ENCODE peak calls at places on chromosomes 4 and X, in ten cellular contexts. One of them, this sample, is unnamed.

GRCh38 chr4:153518001-153518400 is 51.8 kb downstream of the TMEM131L start:
- DNase-seq in GM23338: no peak
- DNase-seq in suprapubic skin: no peak
- DNase-seq in heart left ventricle: peak; percentile 35
- DNase-seq in OCI-LY7: no peak
- DNase-seq in H1: no peak
- DNase-seq in hepatocyte: no peak
- DNase-seq in lung: no peak
- DNase-seq in gastrocnemius medialis: peak; percentile 60
- DNase-seq in astrocyte: no peak
- DNase-seq in this sample: peak; percentile 36

GRCh38 chr4:68591204-68591603 is 15.1 kb upstream of the UGT2B17 start:
- DNase-seq in GM23338: no peak
- DNase-seq in suprapubic skin: no peak
- DNase-seq in heart left ventricle: no peak
- DNase-seq in OCI-LY7: no peak
- DNase-seq in H1: no peak
- DNase-seq in hepatocyte: no peak
- DNase-seq in lung: no peak
- DNase-seq in gastrocnemius medialis: no peak
- DNase-seq in astrocyte: no peak
- DNase-seq in this sample: no peak

GRCh38 chr4:140344621-140345020 is 28.8 kb upstream of the SCOC start:
- DNase-seq in GM23338: peak; percentile 26
- DNase-seq in suprapubic skin: no peak
- DNase-seq in heart left ventricle: no peak
- DNase-seq in OCI-LY7: no peak
- DNase-seq in H1: no peak
- DNase-seq in hepatocyte: no peak
- DNase-seq in lung: no peak
- DNase-seq in gastrocnemius medialis: no peak
- DNase-seq in astrocyte: peak; percentile 18
- DNase-seq in this sample: no peak

GRCh38 chr4:14054391-14054790 is 426.9 kb upstream of the BOD1L1 start:
- DNase-seq in GM23338: no peak
- DNase-seq in suprapubic skin: no peak
- DNase-seq in heart left ventricle: no peak
- DNase-seq in OCI-LY7: no peak
- DNase-seq in H1: no peak
- DNase-seq in hepatocyte: no peak
- DNase-seq in lung: no peak
- DNase-seq in gastrocnemius medialis: no peak
- DNase-seq in astrocyte: no peak
- DNase-seq in this sample: no peak

GRCh38 chr4:141731481-141731880 is 95.1 kb downstream of the IL15 start:
- DNase-seq in GM23338: no peak
- DNase-seq in suprapubic skin: no peak
- DNase-seq in heart left ventricle: no peak
- DNase-seq in OCI-LY7: no peak
- DNase-seq in H1: no peak
- DNase-seq in hepatocyte: no peak
- DNase-seq in lung: no peak
- DNase-seq in gastrocnemius medialis: no peak
- DNase-seq in astrocyte: no peak
- DNase-seq in this sample: no peak

GRCh38 chr4:29970626-29971025 is 749.5 kb upstream of the PCDH7 start:
- DNase-seq in GM23338: peak; percentile 72
- DNase-seq in suprapubic skin: no peak
- DNase-seq in heart left ventricle: no peak
- DNase-seq in OCI-LY7: no peak
- DNase-seq in H1: no peak
- DNase-seq in hepatocyte: peak; percentile 13
- DNase-seq in lung: no peak
- DNase-seq in gastrocnemius medialis: no peak
- DNase-seq in astrocyte: no peak
- DNase-seq in this sample: no peak

GRCh38 chrX:21933077-21933476 is 7.4 kb upstream of the SMS start:
- DNase-seq in GM23338: peak; percentile 33
- DNase-seq in suprapubic skin: no peak
- DNase-seq in heart left ventricle: no peak
- DNase-seq in OCI-LY7: no peak
- DNase-seq in H1: no peak
- DNase-seq in hepatocyte: no peak
- DNase-seq in lung: no peak
- DNase-seq in gastrocnemius medialis: no peak
- DNase-seq in astrocyte: no peak
- DNase-seq in this sample: no peak

GRCh38 chrX:128928636-128929035 is 594.7 kb downstream of the SMARCA1 start:
- DNase-seq in GM23338: peak; percentile 1
- DNase-seq in suprapubic skin: no peak
- DNase-seq in heart left ventricle: no peak
- DNase-seq in OCI-LY7: no peak
- DNase-seq in H1: no peak
- DNase-seq in hepatocyte: no peak
- DNase-seq in lung: no peak
- DNase-seq in gastrocnemius medialis: no peak
- DNase-seq in astrocyte: no peak
- DNase-seq in this sample: no peak

GRCh38 chrX:275967-276587 is 5.1 kb upstream of the PLCXD1 start:
- DNase-seq in GM23338: peak; percentile 90
- DNase-seq in suprapubic skin: peak; percentile 81
- DNase-seq in heart left ventricle: peak; percentile 90
- DNase-seq in OCI-LY7: no peak
- DNase-seq in H1: no peak
- DNase-seq in hepatocyte: peak; percentile 82
- DNase-seq in lung: peak; percentile 80
- DNase-seq in gastrocnemius medialis: peak; percentile 51
- DNase-seq in astrocyte: peak; percentile 22
- DNase-seq in this sample: peak; percentile 34

GRCh38 chr4:24853142-24853541 is 57.8 kb downstream of the SOD3 start:
- DNase-seq in GM23338: no peak
- DNase-seq in suprapubic skin: no peak
- DNase-seq in heart left ventricle: no peak
- DNase-seq in OCI-LY7: no peak
- DNase-seq in H1: no peak
- DNase-seq in hepatocyte: no peak
- DNase-seq in lung: no peak
- DNase-seq in gastrocnemius medialis: no peak
- DNase-seq in astrocyte: peak; percentile 83
- DNase-seq in this sample: no peak

GRCh38 chr4:142940614-142941013 is 94.5 kb upstream of the INPP4B start:
- DNase-seq in GM23338: no peak
- DNase-seq in suprapubic skin: no peak
- DNase-seq in heart left ventricle: peak; percentile 41
- DNase-seq in OCI-LY7: no peak
- DNase-seq in H1: no peak
- DNase-seq in hepatocyte: no peak
- DNase-seq in lung: no peak
- DNase-seq in gastrocnemius medialis: no peak
- DNase-seq in astrocyte: no peak
- DNase-seq in this sample: no peak

GRCh38 chr4:123621072-123621705 is 224.6 kb downstream of the SPRY1 start:
- DNase-seq in GM23338: no peak
- DNase-seq in suprapubic skin: no peak
- DNase-seq in heart left ventricle: no peak
- DNase-seq in OCI-LY7: no peak
- DNase-seq in H1: no peak
- DNase-seq in hepatocyte: no peak
- DNase-seq in lung: no peak
- DNase-seq in gastrocnemius medialis: no peak
- DNase-seq in astrocyte: peak; percentile 86
- DNase-seq in this sample: peak; percentile 50

GRCh38 chr4:123624959-123625358 is 228.4 kb downstream of the SPRY1 start:
- DNase-seq in GM23338: no peak
- DNase-seq in suprapubic skin: no peak
- DNase-seq in heart left ventricle: no peak
- DNase-seq in OCI-LY7: no peak
- DNase-seq in H1: no peak
- DNase-seq in hepatocyte: no peak
- DNase-seq in lung: no peak
- DNase-seq in gastrocnemius medialis: no peak
- DNase-seq in astrocyte: no peak
- DNase-seq in this sample: no peak

GRCh38 chr4:123619895-123620294 is 223.3 kb downstream of the SPRY1 start:
- DNase-seq in GM23338: no peak
- DNase-seq in suprapubic skin: no peak
- DNase-seq in heart left ventricle: no peak
- DNase-seq in OCI-LY7: no peak
- DNase-seq in H1: no peak
- DNase-seq in hepatocyte: no peak
- DNase-seq in lung: no peak
- DNase-seq in gastrocnemius medialis: no peak
- DNase-seq in astrocyte: no peak
- DNase-seq in this sample: no peak

GRCh38 chr4:123623611-123624010 is 227.0 kb downstream of the SPRY1 start:
- DNase-seq in GM23338: no peak
- DNase-seq in suprapubic skin: no peak
- DNase-seq in heart left ventricle: no peak
- DNase-seq in OCI-LY7: no peak
- DNase-seq in H1: no peak
- DNase-seq in hepatocyte: no peak
- DNase-seq in lung: no peak
- DNase-seq in gastrocnemius medialis: no peak
- DNase-seq in astrocyte: no peak
- DNase-seq in this sample: no peak

GRCh38 chr4:123622572-123622971 is 226.0 kb downstream of the SPRY1 start:
- DNase-seq in GM23338: no peak
- DNase-seq in suprapubic skin: no peak
- DNase-seq in heart left ventricle: no peak
- DNase-seq in OCI-LY7: no peak
- DNase-seq in H1: no peak
- DNase-seq in hepatocyte: no peak
- DNase-seq in lung: no peak
- DNase-seq in gastrocnemius medialis: no peak
- DNase-seq in astrocyte: no peak
- DNase-seq in this sample: no peak
- TF ChIP-seq CTCF in GM23338: no peak
- TF ChIP-seq CTCF in suprapubic skin: no peak
- TF ChIP-seq CTCF in heart left ventricle: no peak
- TF ChIP-seq CTCF in OCI-LY7: peak; percentile 16
- TF ChIP-seq CTCF in H1: no peak
- TF ChIP-seq CTCF in hepatocyte: no peak
- TF ChIP-seq CTCF in lung: no peak
- TF ChIP-seq CTCF in gastrocnemius medialis: no peak
- TF ChIP-seq CTCF in astrocyte: no peak
- TF ChIP-seq CTCF in this sample: no peak

GRCh38 chrX:2829066-2829430 is 318 bp downstream of the GYG2 start:
- DNase-seq in GM23338: peak; percentile 74
- DNase-seq in suprapubic skin: no peak
- DNase-seq in heart left ventricle: no peak
- DNase-seq in OCI-LY7: no peak
- DNase-seq in H1: no peak
- DNase-seq in hepatocyte: peak; percentile 52
- DNase-seq in lung: no peak
- DNase-seq in gastrocnemius medialis: no peak
- DNase-seq in astrocyte: no peak
- DNase-seq in this sample: no peak
- H3K4me3 ChIP-seq in GM23338: peak overlapping the region; percentile 57
- H3K4me3 ChIP-seq in suprapubic skin: peak overlapping the region; percentile 46
- H3K4me3 ChIP-seq in heart left ventricle: peak overlapping the region; percentile 18
- H3K4me3 ChIP-seq in OCI-LY7: no peak overlapping the region
- H3K4me3 ChIP-seq in H1: peak overlapping the region; percentile 27
- H3K4me3 ChIP-seq in hepatocyte: peak overlapping the region; percentile 93
- H3K4me3 ChIP-seq in lung: no peak overlapping the region
- H3K4me3 ChIP-seq in gastrocnemius medialis: no peak overlapping the region
- H3K4me3 ChIP-seq in astrocyte: no peak overlapping the region
- H3K4me3 ChIP-seq in this sample: peak overlapping the region; percentile 33

GRCh38 chr4:6869944-6870343 is 39.7 kb upstream of the TBC1D14 start:
- DNase-seq in GM23338: no peak
- DNase-seq in suprapubic skin: no peak
- DNase-seq in heart left ventricle: peak; percentile 74
- DNase-seq in OCI-LY7: no peak
- DNase-seq in H1: no peak
- DNase-seq in hepatocyte: no peak
- DNase-seq in lung: no peak
- DNase-seq in gastrocnemius medialis: no peak
- DNase-seq in astrocyte: no peak
- DNase-seq in this sample: no peak

GRCh38 chr4:6876440-6876839 is 33.2 kb upstream of the TBC1D14 start:
- DNase-seq in GM23338: no peak
- DNase-seq in suprapubic skin: no peak
- DNase-seq in heart left ventricle: no peak
- DNase-seq in OCI-LY7: no peak
- DNase-seq in H1: no peak
- DNase-seq in hepatocyte: no peak
- DNase-seq in lung: no peak
- DNase-seq in gastrocnemius medialis: no peak
- DNase-seq in astrocyte: peak; percentile 47
- DNase-seq in this sample: no peak

GRCh38 chr4:6873792-6874461 is 35.7 kb upstream of the TBC1D14 start:
- DNase-seq in GM23338: peak; percentile 81
- DNase-seq in suprapubic skin: no peak
- DNase-seq in heart left ventricle: peak; percentile 78
- DNase-seq in OCI-LY7: peak; percentile 79
- DNase-seq in H1: no peak
- DNase-seq in hepatocyte: peak; percentile 85
- DNase-seq in lung: peak; percentile 72
- DNase-seq in gastrocnemius medialis: peak; percentile 45
- DNase-seq in astrocyte: peak; percentile 23
- DNase-seq in this sample: peak; percentile 67

GRCh38 chr4:6875431-6875831 is 34.2 kb upstream of the TBC1D14 start:
- DNase-seq in GM23338: no peak
- DNase-seq in suprapubic skin: no peak
- DNase-seq in heart left ventricle: peak; percentile 70
- DNase-seq in OCI-LY7: peak; percentile 17
- DNase-seq in H1: no peak
- DNase-seq in hepatocyte: no peak
- DNase-seq in lung: peak; percentile 51
- DNase-seq in gastrocnemius medialis: peak; percentile 74
- DNase-seq in astrocyte: no peak
- DNase-seq in this sample: no peak

GRCh38 chr4:6873291-6873690 is 36.3 kb upstream of the TBC1D14 start:
- DNase-seq in GM23338: no peak
- DNase-seq in suprapubic skin: no peak
- DNase-seq in heart left ventricle: no peak
- DNase-seq in OCI-LY7: no peak
- DNase-seq in H1: no peak
- DNase-seq in hepatocyte: no peak
- DNase-seq in lung: no peak
- DNase-seq in gastrocnemius medialis: no peak
- DNase-seq in astrocyte: no peak
- DNase-seq in this sample: no peak
- H3K36me3 ChIP-seq in GM23338: peaks cover 12% of the 10 kb centered on the region
- H3K36me3 ChIP-seq in suprapubic skin: peaks cover 53% of the 10 kb centered on the region
- H3K36me3 ChIP-seq in heart left ventricle: peaks cover 74% of the 10 kb centered on the region
- H3K36me3 ChIP-seq in OCI-LY7: peaks cover 10% of the 10 kb centered on the region
- H3K36me3 ChIP-seq in H1: peaks cover 15% of the 10 kb centered on the region
- H3K36me3 ChIP-seq in hepatocyte: no peaks in the 10 kb centered on the region
- H3K36me3 ChIP-seq in lung: peaks cover 34% of the 10 kb centered on the region
- H3K36me3 ChIP-seq in gastrocnemius medialis: peaks cover 48% of the 10 kb centered on the region
- H3K36me3 ChIP-seq in astrocyte: peaks cover 29% of the 10 kb centered on the region
- H3K36me3 ChIP-seq in this sample: no peaks in the 10 kb centered on the region

DNA sequence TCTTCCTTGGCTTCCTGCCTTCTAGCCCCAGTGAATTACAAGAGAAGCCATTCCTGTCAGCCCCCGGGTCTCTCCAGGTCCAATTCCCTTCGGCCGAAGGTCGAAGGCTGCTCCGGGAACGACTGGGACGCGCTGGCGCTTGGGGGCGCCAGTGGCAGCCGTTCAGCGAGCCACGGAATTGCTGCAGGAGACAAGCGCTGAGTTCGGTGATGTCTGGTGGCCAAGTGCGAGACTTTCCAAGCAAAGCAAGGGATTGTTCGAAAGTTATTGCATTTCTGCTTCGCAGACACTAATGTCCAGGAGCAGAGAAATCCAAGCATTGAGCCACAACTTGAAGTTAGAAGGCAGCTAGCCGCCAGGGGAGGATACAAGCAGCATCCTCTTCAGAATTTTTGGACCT is 1.1 kb upstream of the DKK2 start:
- DNase-seq in GM23338: peak; percentile 79
- DNase-seq in suprapubic skin: peak; percentile 74
- DNase-seq in heart left ventricle: peak; percentile 27
- DNase-seq in OCI-LY7: no peak
- DNase-seq in H1: no peak
- DNase-seq in hepatocyte: peak; percentile 81
- DNase-seq in lung: no peak
- DNase-seq in gastrocnemius medialis: peak; percentile 5
- DNase-seq in astrocyte: peak; percentile 18
- DNase-seq in this sample: peak; percentile 35
- TF ChIP-seq CTCF in GM23338: peak; percentile 85
- TF ChIP-seq CTCF in suprapubic skin: peak; percentile 32
- TF ChIP-seq CTCF in heart left ventricle: peak; percentile 44
- TF ChIP-seq CTCF in OCI-LY7: no peak
- TF ChIP-seq CTCF in H1: peak; percentile 74
- TF ChIP-seq CTCF in hepatocyte: peak; percentile 71
- TF ChIP-seq CTCF in lung: no peak
- TF ChIP-seq CTCF in gastrocnemius medialis: peak; percentile 52
- TF ChIP-seq CTCF in astrocyte: peak; percentile 48
- TF ChIP-seq CTCF in this sample: no peak

This sample was measured in uterus.